ENCODE peak calls at places on chromosomes 2 and 18, in eight cellular contexts. L, X, M, V, B, T, C and E are unnamed samples.

GRCh38 chr2:112006076-112006410 is 49.0 kb upstream of the TMEM87B start:
- DNase-seq in L (no peak), T (no peak), B (peak), C (no peak), V (no peak), M (no peak), X (peak), E (peak)

GRCh38 chr18:58721586-58722160 is 50.4 kb downstream of the MALT1 start:
- DNase-seq in X (no peak), L (no peak), B (no peak), C (no peak), T (no peak), M (no peak), V (no peak), E (no peak)

GRCh38 chr18:9140984-9141383 is 4.4 kb downstream of the ANKRD12 start:
- DNase-seq in C (no peak), L (no peak), T (no peak), B (no peak), V (no peak), M (no peak), X (no peak), E (no peak)

GRCh38 chr18:6069103-6069502 is 173.8 kb upstream of the TMEM200C start:
- DNase-seq in C (no peak), L (no peak), X (no peak), M (no peak), T (no peak), V (no peak), B (no peak), E (no peak)

GRCh38 chr2:74481961-74482800 is 617 bp downstream of the CCDC142 start:
- DNase-seq in X (no peak), V (peak), C (no peak), B (no peak), M (peak), T (no peak), L (no peak), E (peak)

GRCh38 chr2:16138811-16139662 is 198.7 kb downstream of the MYCN start:
- DNase-seq in L (no peak), M (no peak), X (no peak), V (no peak), T (no peak), B (no peak), C (no peak), E (no peak)

GRCh38 chr18:9419956-9420631 is 55.2 kb upstream of the RALBP1 start:
- DNase-seq in L (no peak), C (no peak), V (no peak), B (peak), M (no peak), X (no peak), T (no peak), E (no peak)

GRCh38 chr2:71880846-71881610 is 266.6 kb downstream of the CYP26B1 start:
- DNase-seq in M (no peak), C (no peak), L (no peak), T (no peak), V (no peak), X (peak), B (peak), E (no peak)

GRCh38 chr2:216339456-216340279 is 32.6 kb downstream of the MARCHF4 start:
- DNase-seq in M (no peak), B (peak), X (peak), T (no peak), C (no peak), V (no peak), L (no peak), E (no peak)

GRCh38 chr18:46481847-46482245 is 175.2 kb downstream of the LOXHD1 start:
- DNase-seq in C (no peak), L (no peak), M (no peak), X (peak), B (peak), V (no peak), T (no peak), E (no peak)

GRCh38 chr2:235600926-235601325 is 107.1 kb downstream of the AGAP1 start:
- DNase-seq in X (no peak), C (no peak), B (no peak), V (no peak), M (no peak), T (no peak), L (no peak), E (no peak)

GRCh38 chr2:182033449-182033848 is 47.8 kb downstream of the PPP1R1C start:
- DNase-seq in B (no peak), X (no peak), L (no peak), M (no peak), V (no peak), T (no peak), C (no peak), E (no peak)

GRCh38 chr18:58409802-58410445 is 219.0 kb downstream of the ALPK2 start:
- DNase-seq in M (no peak), V (no peak), C (no peak), L (no peak), T (no peak), B (no peak), X (no peak), E (no peak)

GRCh38 chr18:26119246-26119645 is 14.4 kb upstream of the PSMA8 start:
- DNase-seq in L (no peak), V (no peak), C (no peak), B (no peak), M (no peak), X (peak), T (no peak), E (no peak)

GRCh38 chr2:134462791-134463725 is 209.2 kb downstream of the MGAT5 start:
- DNase-seq in T (no peak), L (no peak), B (no peak), V (no peak), X (no peak), M (no peak), C (no peak), E (no peak)

GRCh38 chr18:36811955-36812354 is 16.8 kb downstream of the TPGS2 start:
- DNase-seq in X (peak), L (no peak), B (no peak), M (no peak), V (no peak), C (no peak), T (no peak), E (no peak)

GRCh38 chr2:24824071-24824588 is 30.9 kb downstream of the CENPO start:
- DNase-seq in X (no peak), M (no peak), B (no peak), C (no peak), L (no peak), T (no peak), V (no peak), E (no peak)

GRCh38 chr18:25599443-25599842 is 247.5 kb upstream of the ZNF521 start:
- DNase-seq in T (no peak), M (no peak), V (no peak), X (no peak), B (no peak), C (no peak), L (no peak), E (no peak)

GRCh38 chr2:1823187-1824169 is 79.2 kb upstream of the PXDN start:
- DNase-seq in M (no peak), L (peak), X (no peak), B (no peak), T (no peak), C (no peak), V (no peak), E (no peak)

GRCh38 chr18:48932462-48932818 is 18.3 kb downstream of the SMAD7 start:
- DNase-seq in C (no peak), B (no peak), L (no peak), M (no peak), T (no peak), V (no peak), X (no peak), E (no peak)

GRCh38 chr2:4424153-4424552 is 720.8 kb downstream of the DCDC2C start:
- DNase-seq in C (no peak), M (no peak), X (no peak), B (no peak), T (no peak), L (no peak), V (no peak), E (no peak)

GRCh38 chr2:41410011-41410410 is 637.8 kb upstream of the PKDCC start:
- DNase-seq in M (no peak), B (no peak), X (no peak), L (no peak), T (no peak), C (no peak), V (no peak), E (no peak)

GRCh38 chr2:232232915-232233314 is 145.6 kb upstream of the ALPP start:
- DNase-seq in C (no peak), X (no peak), B (no peak), L (no peak), M (no peak), T (no peak), V (no peak), E (no peak)

GRCh38 chr18:25136416-25137132 is 215.4 kb downstream of the ZNF521 start:
- DNase-seq in X (peak), M (no peak), B (peak), L (no peak), T (no peak), C (no peak), V (no peak), E (no peak)

GRCh38 chr2:189797902-189798301 is 13.7 kb downstream of the PMS1 start:
- DNase-seq in C (no peak), B (no peak), X (no peak), L (no peak), V (no peak), T (no peak), M (peak), E (no peak)

GRCh38 chr18:39184176-39184575 is 1618.6 kb upstream of the CELF4 start:
- DNase-seq in X (no peak), V (no peak), L (no peak), C (no peak), M (no peak), T (no peak), B (no peak), E (no peak)

GRCh38 chr18:78636260-78636659 is 343.4 kb upstream of the SALL3 start:
- DNase-seq in L (no peak), C (no peak), V (no peak), T (no peak), B (no peak), X (no peak), M (no peak), E (no peak)

GRCh38 chr18:59500765-59501164 is 141.7 kb upstream of the LMAN1 start:
- DNase-seq in B (peak), L (no peak), V (no peak), T (no peak), M (no peak), C (no peak), X (no peak), E (no peak)

GRCh38 chr2:189171956-189172609 is 7.5 kb downstream of the COL5A2 start:
- DNase-seq in C (no peak), B (no peak), V (no peak), L (no peak), T (no peak), M (no peak), X (no peak), E (no peak)

GRCh38 chr18:12767580-12768155 is 64.8 kb downstream of the PSMG2 start:
- DNase-seq in B (no peak), V (no peak), T (no peak), M (no peak), C (no peak), X (no peak), L (no peak), E (no peak)

GRCh38 chr2:72924353-72925240 is 7.3 kb downstream of the EMX1 start:
- DNase-seq in X (no peak), B (no peak), C (no peak), L (no peak), M (no peak), V (peak), T (no peak), E (no peak)

GRCh38 chr18:31274915-31275314 is 43.0 kb upstream of the DSG1 start:
- DNase-seq in C (no peak), B (peak), X (no peak), T (no peak), M (no peak), L (no peak), V (no peak), E (no peak)

GRCh38 chr2:221649045-221649444 is 76.9 kb upstream of the EPHA4 start:
- DNase-seq in T (no peak), M (peak), X (peak), B (peak), C (no peak), L (no peak), V (no peak), E (no peak)

GRCh38 chr2:43538034-43538670 is 57.7 kb downstream of the THADA start:
- DNase-seq in M (no peak), C (no peak), T (no peak), B (peak), V (no peak), L (no peak), X (no peak), E (no peak)

GRCh38 chr2:127193948-127194267 is 26.2 kb downstream of the CYP27C1 start:
- DNase-seq in C (no peak), X (peak), M (no peak), T (no peak), L (no peak), V (no peak), B (peak), E (no peak)

GRCh38 chr2:85326406-85326945 is 1.3 kb downstream of the TGOLN2 start:
- DNase-seq in B (peak), C (no peak), V (peak), X (peak), T (peak), M (peak), L (no peak), E (peak)